ENCODE peak calls at places on chromosomes 2 and 18, in four cellular contexts. One of them, this sample, is unnamed.

GRCh38 chr2:173991857-173992588 is 26.9 kb upstream of the SP3 start:
- DNase-seq in progenitor cell of endocrine pancreas: no peak
- DNase-seq in effector memory CD8-positive, alpha-beta T cell: no peak
- DNase-seq in effector memory CD4-positive, alpha-beta T cell: no peak
- DNase-seq in this sample: no peak

GRCh38 chr2:68772109-68772508 is 37.5 kb downstream of the ARHGAP25 start:
- DNase-seq in progenitor cell of endocrine pancreas: no peak
- DNase-seq in effector memory CD8-positive, alpha-beta T cell: no peak
- DNase-seq in effector memory CD4-positive, alpha-beta T cell: no peak
- DNase-seq in this sample: no peak

GRCh38 chr2:158486970-158487325 is 30.2 kb downstream of the PKP4 start:
- DNase-seq in progenitor cell of endocrine pancreas: no peak
- DNase-seq in effector memory CD8-positive, alpha-beta T cell: no peak
- DNase-seq in effector memory CD4-positive, alpha-beta T cell: no peak
- DNase-seq in this sample: no peak

GRCh38 chr2:98348066-98348561 is 1.9 kb downstream of the CNGA3 start:
- DNase-seq in progenitor cell of endocrine pancreas: no peak
- DNase-seq in effector memory CD8-positive, alpha-beta T cell: no peak
- DNase-seq in effector memory CD4-positive, alpha-beta T cell: no peak
- DNase-seq in this sample: no peak

GRCh38 chr2:200477667-200478121 is 32.2 kb downstream of the KCTD18 start:
- DNase-seq in progenitor cell of endocrine pancreas: no peak
- DNase-seq in effector memory CD8-positive, alpha-beta T cell: no peak
- DNase-seq in effector memory CD4-positive, alpha-beta T cell: no peak
- DNase-seq in this sample: no peak

GRCh38 chr18:61965306-61965705 is 72.5 kb upstream of the RNF152 start:
- DNase-seq in progenitor cell of endocrine pancreas: no peak
- DNase-seq in effector memory CD8-positive, alpha-beta T cell: no peak
- DNase-seq in effector memory CD4-positive, alpha-beta T cell: no peak
- DNase-seq in this sample: no peak

GRCh38 chr18:48623468-48624220 is 84.8 kb downstream of the CTIF start:
- DNase-seq in progenitor cell of endocrine pancreas: no peak
- DNase-seq in effector memory CD8-positive, alpha-beta T cell: no peak
- DNase-seq in effector memory CD4-positive, alpha-beta T cell: no peak
- DNase-seq in this sample: no peak

GRCh38 chr18:78647018-78647417 is 332.6 kb upstream of the SALL3 start:
- DNase-seq in progenitor cell of endocrine pancreas: no peak
- DNase-seq in effector memory CD8-positive, alpha-beta T cell: no peak
- DNase-seq in effector memory CD4-positive, alpha-beta T cell: no peak
- DNase-seq in this sample: no peak

GRCh38 chr2:215461836-215462532 is 26.1 kb upstream of the FN1 start:
- DNase-seq in progenitor cell of endocrine pancreas: no peak
- DNase-seq in effector memory CD8-positive, alpha-beta T cell: no peak
- DNase-seq in effector memory CD4-positive, alpha-beta T cell: no peak
- DNase-seq in this sample: no peak